ENCODE peak calls at places on chromosomes 5 and 9, in seven cellular contexts. S is tibial nerve, D is GM12865, V is breast epithelium, F is MM.1S, I is HCT116, T is mucosa of descending colon. K is an unnamed sample.

GRCh38 chr9:131484051-131484445 is 18.7 kb upstream of the POMT1 start:
- DNase-seq in S (no peak), D (no peak), V (no peak), F (no peak), I (no peak), T (peak; percentile 1), K (no peak)

GRCh38 chr9:130173462-130173876 is 1.3 kb downstream of the NCS1 start:
- DNase-seq in S (no peak), D (no peak), V (no peak), F (no peak), I (no peak), T (peak; percentile 38), K (peak; percentile 49)

GRCh38 chr5:91865920-91866319 is 482.8 kb upstream of the ARRDC3 start:
- DNase-seq in S (no peak), D (no peak), V (no peak), F (no peak), I (no peak), T (no peak), K (no peak)

GRCh38 chr5:54547711-54548250 is 30.2 kb downstream of the SNX18 start:
- DNase-seq in S (peak; percentile 37), D (no peak), V (no peak), F (no peak), I (no peak), T (no peak), K (peak; percentile 56)

GRCh38 chr9:126420148-126420547 is 93.5 kb downstream of the MVB12B start:
- DNase-seq in S (no peak), D (no peak), V (no peak), F (no peak), I (no peak), T (no peak), K (no peak)

GRCh38 chr5:181260720-181261319 is at the start of gene TRIM52:
- DNase-seq in S (peak; percentile 73), D (peak; percentile 96), V (peak; percentile 75), F (peak; percentile 96), I (peak; percentile 89), T (peak; percentile 94), K (peak; percentile 95)

GRCh38 chr5:54689411-54690251 is 172.1 kb downstream of the SNX18 start:
- DNase-seq in S (no peak), D (no peak), V (no peak), F (no peak), I (no peak), T (no peak), K (no peak)

GRCh38 chr5:37774912-37775483 is 64.8 kb downstream of the GDNF start:
- DNase-seq in S (no peak), D (peak; percentile 61), V (no peak), F (peak; percentile 47), I (peak; percentile 36), T (no peak), K (peak; percentile 31)

GRCh38 chr5:179794575-179794974 is 789 bp downstream of the LTC4S start:
- DNase-seq in S (no peak), D (no peak), V (no peak), F (no peak), I (no peak), T (no peak), K (no peak)

GRCh38 chr9:121034529-121034928 is 15.5 kb downstream of the C5 start:
- DNase-seq in S (no peak), D (no peak), V (no peak), F (no peak), I (no peak), T (no peak), K (no peak)

GRCh38 chr9:114151426-114151956 is 3.8 kb upstream of the COL27A1 start:
- DNase-seq in S (no peak), D (no peak), V (no peak), F (no peak), I (no peak), T (no peak), K (no peak)

GRCh38 chr9:114149181-114149580 is 6.2 kb upstream of the COL27A1 start:
- DNase-seq in S (no peak), D (no peak), V (no peak), F (no peak), I (no peak), T (no peak), K (no peak)

GRCh38 chr9:114149765-114150340 is 5.5 kb upstream of the COL27A1 start:
- DNase-seq in S (no peak), D (no peak), V (no peak), F (no peak), I (no peak), T (no peak), K (no peak)

GRCh38 chr9:114153761-114154596 is 1.4 kb upstream of the COL27A1 start:
- DNase-seq in S (no peak), D (no peak), V (no peak), F (no peak), I (no peak), T (no peak), K (no peak)

GRCh38 chr9:114150608-114151007 is 4.7 kb upstream of the COL27A1 start:
- DNase-seq in S (no peak), D (no peak), V (no peak), F (no peak), I (no peak), T (no peak), K (no peak)
- TF ChIP-seq CTCF in S (no peak), D (no peak), V (no peak), F (no peak), I (no peak), T (no peak), K (no peak)

GRCh38 chr9:136663311-136663679 is 579 bp downstream of the EGFL7 start:
- DNase-seq in S (no peak), D (no peak), V (no peak), F (no peak), I (no peak), T (no peak), K (no peak)
- H3K4me3 ChIP-seq in S (peak overlapping the region; percentile 27), D (no peak overlapping the region), V (peak overlapping the region; percentile 51), F (no peak overlapping the region), I (no peak overlapping the region), T (no peak overlapping the region), K (no peak overlapping the region)

DNA sequence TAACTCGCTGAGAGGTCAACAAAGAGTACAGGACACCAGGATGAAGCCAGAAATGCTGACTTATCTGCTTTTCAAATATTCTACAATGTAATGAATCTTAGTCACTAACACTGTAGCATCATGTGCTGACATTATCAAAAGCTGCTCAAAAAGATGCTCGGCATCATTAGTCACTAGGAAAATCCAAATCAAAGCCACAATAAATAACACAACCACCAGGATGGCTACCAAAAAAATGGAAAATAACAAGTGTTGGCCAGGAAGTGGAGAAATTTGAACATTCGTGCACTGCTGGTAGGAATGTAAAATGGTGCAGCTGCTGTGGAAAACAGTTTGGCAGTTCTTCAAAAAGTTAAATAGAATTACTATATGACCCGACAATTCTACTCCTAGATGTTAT is 269.1 kb downstream of the GLIS3 start:
- DNase-seq in S (no peak), D (no peak), V (no peak), F (no peak), I (no peak), T (no peak), K (no peak)
- TF ChIP-seq CTCF in S (no peak), D (no peak), V (no peak), F (no peak), I (no peak), T (no peak), K (no peak)

DNA sequence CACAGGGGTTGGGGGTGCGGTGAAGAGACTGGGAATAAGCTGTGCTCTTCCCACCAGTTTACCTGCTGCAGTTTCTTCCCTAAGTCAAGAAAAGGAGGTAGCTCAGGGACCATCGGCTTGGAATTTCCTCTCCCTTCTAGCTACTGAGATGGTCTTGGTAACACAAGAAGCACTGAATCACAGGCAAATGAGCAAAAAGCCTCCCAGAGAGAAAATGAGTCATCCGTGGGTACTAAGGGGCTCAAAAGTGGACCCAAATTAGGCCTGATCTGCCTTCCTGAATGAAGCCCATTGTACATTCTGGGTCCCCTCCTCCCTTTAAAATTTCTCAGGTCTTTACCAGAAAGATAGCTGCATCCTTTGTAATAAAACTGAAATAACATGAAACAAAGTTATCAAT is 49.9 kb downstream of the PTPN3 start:
- DNase-seq in S (no peak), D (no peak), V (no peak), F (no peak), I (no peak), T (no peak), K (no peak)
- H3K4me3 ChIP-seq in S (no peak overlapping the region), D (no peak overlapping the region), V (no peak overlapping the region), F (no peak overlapping the region), I (no peak overlapping the region), T (no peak overlapping the region), K (no peak overlapping the region)

DNA sequence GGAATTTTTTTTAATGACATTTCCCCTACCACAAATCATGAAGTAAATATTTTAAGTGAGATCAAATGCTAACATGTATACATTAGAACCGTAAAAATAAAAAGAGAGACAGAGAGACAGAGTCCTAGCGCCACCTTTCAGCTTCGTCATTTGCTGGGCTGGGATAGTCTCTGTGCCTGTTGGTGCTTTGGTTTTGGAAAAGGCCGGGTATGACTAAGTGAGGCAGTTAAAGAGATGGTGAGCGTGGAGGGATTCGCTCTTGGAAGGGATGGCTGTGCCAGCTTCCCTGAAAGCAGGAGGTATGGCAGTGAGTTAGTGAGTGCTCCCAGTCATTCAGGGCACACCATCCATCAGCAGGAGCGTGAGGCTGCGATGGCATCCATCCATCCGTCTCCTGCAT is 729.6 kb upstream of the WWC1 start:
- DNase-seq in S (no peak), D (no peak), V (no peak), F (no peak), I (no peak), T (no peak), K (no peak)
- TF ChIP-seq CTCF in S (no peak), D (no peak), V (no peak), F (no peak), I (no peak), T (no peak), K (no peak)

GRCh38 chr5:61706751-61707150 is 374.7 kb downstream of the ZSWIM6 start:
- DNase-seq in S (no peak), D (no peak), V (no peak), F (no peak), I (no peak), T (no peak), K (no peak)
- H3K4me3 ChIP-seq in S (no peak overlapping the region), D (no peak overlapping the region), V (no peak overlapping the region), F (no peak overlapping the region), I (no peak overlapping the region), T (no peak overlapping the region), K (no peak overlapping the region)